ENCODE peak calls at places on chromosomes 16 and 17, in four cellular contexts. One of them, this sample, is unnamed.

GRCh38 chr16:29794231-29794710 is 3.7 kb downstream of the KIF22 start:
- DNase-seq in progenitor cell of endocrine pancreas: no peak
- DNase-seq in CD8-positive, alpha-beta T cell: no peak
- DNase-seq in astrocyte of the spinal cord: no peak
- DNase-seq in this sample: no peak

GRCh38 chr16:84685210-84685609 is 14.6 kb upstream of the USP10 start:
- DNase-seq in CD8-positive, alpha-beta T cell: no peak
- DNase-seq in astrocyte of the spinal cord: no peak
- DNase-seq in progenitor cell of endocrine pancreas: no peak
- DNase-seq in this sample: no peak

GRCh38 chr16:84618428-84619102 is 687 bp upstream of the COTL1 start:
- DNase-seq in CD8-positive, alpha-beta T cell: no peak
- DNase-seq in progenitor cell of endocrine pancreas: no peak
- DNase-seq in astrocyte of the spinal cord: peak; percentile 98
- DNase-seq in this sample: no peak

GRCh38 chr17:76353599-76354316 is at the start of gene PRPSAP1:
- DNase-seq in progenitor cell of endocrine pancreas: peak; percentile 70
- DNase-seq in astrocyte of the spinal cord: peak; percentile 96
- DNase-seq in CD8-positive, alpha-beta T cell: peak; percentile 61
- DNase-seq in this sample: no peak

GRCh38 chr16:70432800-70433455 is 6.0 kb downstream of the ST3GAL2 start:
- DNase-seq in astrocyte of the spinal cord: no peak
- DNase-seq in CD8-positive, alpha-beta T cell: no peak
- DNase-seq in progenitor cell of endocrine pancreas: no peak
- DNase-seq in this sample: no peak

GRCh38 chr17:57068222-57068658 is 16.8 kb upstream of the AKAP1 start:
- DNase-seq in progenitor cell of endocrine pancreas: no peak
- DNase-seq in astrocyte of the spinal cord: no peak
- DNase-seq in CD8-positive, alpha-beta T cell: no peak
- DNase-seq in this sample: no peak

GRCh38 chr16:74019608-74020007 is 277.0 kb upstream of the PSMD7 start:
- DNase-seq in CD8-positive, alpha-beta T cell: no peak
- DNase-seq in progenitor cell of endocrine pancreas: no peak
- DNase-seq in astrocyte of the spinal cord: no peak
- DNase-seq in this sample: no peak

GRCh38 chr16:66030036-66030435 is 336.5 kb upstream of the CDH5 start:
- DNase-seq in CD8-positive, alpha-beta T cell: no peak
- DNase-seq in progenitor cell of endocrine pancreas: no peak
- DNase-seq in astrocyte of the spinal cord: peak; percentile 77
- DNase-seq in this sample: no peak

GRCh38 chr17:59839646-59840328 is 53.0 kb downstream of the TUBD1 start:
- DNase-seq in CD8-positive, alpha-beta T cell: no peak
- DNase-seq in astrocyte of the spinal cord: peak; percentile 59
- DNase-seq in progenitor cell of endocrine pancreas: no peak
- DNase-seq in this sample: no peak

GRCh38 chr17:78357687-78358537 is 2.0 kb downstream of the SOCS3 start:
- DNase-seq in CD8-positive, alpha-beta T cell: no peak
- DNase-seq in progenitor cell of endocrine pancreas: no peak
- DNase-seq in astrocyte of the spinal cord: peak; percentile 30
- DNase-seq in this sample: no peak

GRCh38 chr17:44979426-44980273 is 11.5 kb upstream of the C1QL1 start:
- DNase-seq in astrocyte of the spinal cord: no peak
- DNase-seq in progenitor cell of endocrine pancreas: no peak
- DNase-seq in CD8-positive, alpha-beta T cell: no peak
- DNase-seq in this sample: no peak

GRCh38 chr17:7838291-7839075 is 4.5 kb downstream of the KDM6B start:
- DNase-seq in progenitor cell of endocrine pancreas: no peak
- DNase-seq in CD8-positive, alpha-beta T cell: no peak
- DNase-seq in astrocyte of the spinal cord: peak; percentile 56
- DNase-seq in this sample: no peak

GRCh38 chr16:73793286-73793685 is 503.3 kb upstream of the PSMD7 start:
- DNase-seq in astrocyte of the spinal cord: no peak
- DNase-seq in CD8-positive, alpha-beta T cell: no peak
- DNase-seq in progenitor cell of endocrine pancreas: no peak
- DNase-seq in this sample: no peak

GRCh38 chr17:19448341-19449268 is 37.6 kb downstream of the RNF112 start:
- DNase-seq in CD8-positive, alpha-beta T cell: no peak
- DNase-seq in astrocyte of the spinal cord: peak; percentile 94
- DNase-seq in progenitor cell of endocrine pancreas: no peak
- DNase-seq in this sample: no peak

GRCh38 chr16:1960665-1961630 is 1.6 kb downstream of the NDUFB10 start:
- DNase-seq in CD8-positive, alpha-beta T cell: no peak
- DNase-seq in astrocyte of the spinal cord: peak; percentile 42
- DNase-seq in progenitor cell of endocrine pancreas: no peak
- DNase-seq in this sample: no peak

GRCh38 chr16:23058576-23058975 is 90.7 kb downstream of the USP31 start:
- DNase-seq in progenitor cell of endocrine pancreas: no peak
- DNase-seq in astrocyte of the spinal cord: no peak
- DNase-seq in CD8-positive, alpha-beta T cell: no peak
- DNase-seq in this sample: no peak

GRCh38 chr16:64312292-64312691 is 809.6 kb downstream of the CDH11 start:
- DNase-seq in astrocyte of the spinal cord: no peak
- DNase-seq in CD8-positive, alpha-beta T cell: no peak
- DNase-seq in progenitor cell of endocrine pancreas: no peak
- DNase-seq in this sample: no peak

GRCh38 chr17:33200116-33200515 is 93.0 kb downstream of the ASIC2 start:
- DNase-seq in astrocyte of the spinal cord: no peak
- DNase-seq in CD8-positive, alpha-beta T cell: no peak
- DNase-seq in progenitor cell of endocrine pancreas: no peak
- DNase-seq in this sample: no peak

GRCh38 chr16:25838724-25839186 is 147.0 kb downstream of the HS3ST4 start:
- DNase-seq in CD8-positive, alpha-beta T cell: no peak
- DNase-seq in astrocyte of the spinal cord: peak; percentile 46
- DNase-seq in progenitor cell of endocrine pancreas: peak; percentile 24
- DNase-seq in this sample: no peak

GRCh38 chr17:83185023-83186002 is 105.9 kb downstream of the METRNL start:
- DNase-seq in progenitor cell of endocrine pancreas: no peak
- DNase-seq in CD8-positive, alpha-beta T cell: no peak
- DNase-seq in astrocyte of the spinal cord: no peak
- DNase-seq in this sample: peak; percentile 39

GRCh38 chr17:74454197-74455024 is 12.0 kb upstream of the CD300A start:
- DNase-seq in progenitor cell of endocrine pancreas: no peak
- DNase-seq in CD8-positive, alpha-beta T cell: no peak
- DNase-seq in astrocyte of the spinal cord: no peak
- DNase-seq in this sample: no peak
- TF ChIP-seq CTCF in progenitor cell of endocrine pancreas: peak; percentile 10
- TF ChIP-seq CTCF in CD8-positive, alpha-beta T cell: no peak
- TF ChIP-seq CTCF in astrocyte of the spinal cord: no peak
- TF ChIP-seq CTCF in this sample: peak; percentile 28

GRCh38 chr17:71114911-71115668 is 945.8 kb downstream of the KCNJ2 start:
- DNase-seq in progenitor cell of endocrine pancreas: no peak
- DNase-seq in CD8-positive, alpha-beta T cell: no peak
- DNase-seq in astrocyte of the spinal cord: no peak
- DNase-seq in this sample: no peak

GRCh38 chr17:71115669-71115972 is 946.3 kb downstream of the KCNJ2 start:
- DNase-seq in astrocyte of the spinal cord: no peak
- DNase-seq in progenitor cell of endocrine pancreas: no peak
- DNase-seq in CD8-positive, alpha-beta T cell: no peak
- DNase-seq in this sample: no peak

GRCh38 chr17:71117461-71117860 is 948.1 kb downstream of the KCNJ2 start:
- DNase-seq in CD8-positive, alpha-beta T cell: no peak
- DNase-seq in progenitor cell of endocrine pancreas: no peak
- DNase-seq in astrocyte of the spinal cord: peak; percentile 63
- DNase-seq in this sample: no peak

DNA sequence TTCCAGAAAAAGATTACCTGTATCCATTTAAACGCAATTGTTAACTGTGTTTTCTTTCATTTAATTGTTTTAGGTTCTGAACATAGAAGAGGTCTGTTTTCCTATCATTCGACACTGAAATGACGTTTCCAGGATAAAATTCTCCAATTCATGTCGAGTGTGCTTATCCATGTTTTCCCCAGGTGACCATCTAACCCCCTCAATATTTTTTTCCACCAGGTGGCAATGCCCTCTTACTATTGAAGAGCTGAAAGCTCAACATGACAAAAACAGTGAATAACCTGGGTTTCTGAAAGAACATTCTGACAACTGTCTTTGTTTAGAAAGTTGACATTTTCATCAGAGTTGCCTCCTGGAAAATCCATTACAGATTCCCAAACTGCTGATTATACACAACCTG is 948.7 kb downstream of the KCNJ2 start:
- DNase-seq in progenitor cell of endocrine pancreas: no peak
- DNase-seq in astrocyte of the spinal cord: peak; percentile 33
- DNase-seq in CD8-positive, alpha-beta T cell: no peak
- DNase-seq in this sample: no peak
- TF ChIP-seq CTCF in progenitor cell of endocrine pancreas: peak; percentile 73
- TF ChIP-seq CTCF in astrocyte of the spinal cord: peak; percentile 18
- TF ChIP-seq CTCF in CD8-positive, alpha-beta T cell: no peak
- TF ChIP-seq CTCF in this sample: peak; percentile 63

GRCh38 chr17:50499270-50499669 is 9.0 kb upstream of the MYCBPAP start:
- DNase-seq in astrocyte of the spinal cord: no peak
- DNase-seq in CD8-positive, alpha-beta T cell: no peak
- DNase-seq in progenitor cell of endocrine pancreas: no peak
- DNase-seq in this sample: no peak

GRCh38 chr17:50499722-50500121 is 8.5 kb upstream of the MYCBPAP start:
- DNase-seq in astrocyte of the spinal cord: no peak
- DNase-seq in CD8-positive, alpha-beta T cell: no peak
- DNase-seq in progenitor cell of endocrine pancreas: no peak
- DNase-seq in this sample: no peak

GRCh38 chr17:50501906-50502642 is 6.2 kb upstream of the MYCBPAP start:
- DNase-seq in CD8-positive, alpha-beta T cell: no peak
- DNase-seq in progenitor cell of endocrine pancreas: no peak
- DNase-seq in astrocyte of the spinal cord: no peak
- DNase-seq in this sample: peak; percentile 15

GRCh38 chr17:50502643-50502990 is 5.6 kb upstream of the MYCBPAP start:
- DNase-seq in astrocyte of the spinal cord: no peak
- DNase-seq in progenitor cell of endocrine pancreas: no peak
- DNase-seq in CD8-positive, alpha-beta T cell: no peak
- DNase-seq in this sample: peak; percentile 38

DNA sequence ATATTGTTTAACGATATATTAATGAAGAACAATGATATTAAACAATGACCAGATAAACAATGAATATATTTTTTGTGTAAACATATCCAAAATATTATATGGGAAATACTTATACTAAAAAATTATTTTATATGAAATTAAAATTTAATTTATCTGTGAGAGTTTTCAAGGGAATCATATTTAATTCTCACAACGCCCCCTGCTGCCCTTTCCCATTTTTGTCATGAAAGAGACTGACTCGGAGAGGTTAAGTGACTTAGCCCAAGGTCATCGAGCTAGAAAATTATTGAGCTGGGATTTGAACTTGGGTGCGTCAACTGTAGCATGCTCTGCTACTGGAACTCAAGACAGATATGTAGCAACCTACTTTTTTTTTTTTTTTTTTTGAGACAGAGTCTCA is 7.2 kb upstream of the MYCBPAP start:
- DNase-seq in progenitor cell of endocrine pancreas: no peak
- DNase-seq in CD8-positive, alpha-beta T cell: no peak
- DNase-seq in astrocyte of the spinal cord: no peak
- DNase-seq in this sample: no peak
- TF ChIP-seq CTCF in progenitor cell of endocrine pancreas: peak; percentile 67
- TF ChIP-seq CTCF in CD8-positive, alpha-beta T cell: peak; percentile 44
- TF ChIP-seq CTCF in astrocyte of the spinal cord: peak; percentile 56
- TF ChIP-seq CTCF in this sample: peak; percentile 78

DNA sequence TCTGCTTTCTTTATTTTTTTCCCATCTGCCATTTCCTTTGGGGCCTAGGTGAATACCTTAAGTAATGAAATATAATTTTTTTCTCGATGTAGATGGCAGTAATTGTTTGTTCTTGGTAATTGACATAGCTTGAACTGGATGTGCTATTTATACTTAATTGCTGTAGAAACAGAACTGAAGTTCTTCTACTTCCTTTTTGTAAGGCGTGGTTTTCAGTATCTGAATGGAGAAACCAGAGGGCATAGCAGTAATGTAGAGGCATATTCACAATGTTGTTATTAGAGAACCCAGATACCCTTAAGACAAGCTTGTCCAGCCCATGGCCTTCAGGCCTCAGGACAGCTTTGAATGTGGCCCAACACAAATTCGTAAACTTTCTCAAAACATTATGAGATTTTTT is 16.4 kb downstream of the ATP6V0A1 start:
- DNase-seq in CD8-positive, alpha-beta T cell: no peak
- DNase-seq in astrocyte of the spinal cord: no peak
- DNase-seq in progenitor cell of endocrine pancreas: no peak
- DNase-seq in this sample: no peak
- TF ChIP-seq CTCF in CD8-positive, alpha-beta T cell: no peak
- TF ChIP-seq CTCF in astrocyte of the spinal cord: no peak
- TF ChIP-seq CTCF in progenitor cell of endocrine pancreas: no peak
- TF ChIP-seq CTCF in this sample: no peak

This sample was measured in chondrocyte.